ENCODE peak calls at places on chromosomes 13 and 19, in ten cellular contexts. One of them, this sample, is unnamed.

GRCh38 chr19:6108721-6109633 is 1.3 kb downstream of the RFX2 start:
- DNase-seq in Right ventricle myocardium inferior: peak; percentile 81
- DNase-seq in HTR-8/SVneo: no peak
- DNase-seq in fibroblast of the conjunctiva: no peak
- DNase-seq in nucleus accumbens: peak; percentile 29
- DNase-seq in activated naive CD4-positive, alpha-beta T cell: peak; percentile 24
- DNase-seq in NCI-H1105: peak; percentile 22
- DNase-seq in activated naive CD8-positive, alpha-beta T cell treated with anti-CD3 and anti-CD28 coated beads, Interleukin-2, amount 50 U/mL, for 16 hours: no peak
- DNase-seq in lung: peak; percentile 60
- DNase-seq in right cardiac atrium: peak; percentile 85
- DNase-seq in this sample: no peak

GRCh38 chr19:33290956-33291622 is 11.2 kb downstream of the CEBPA start:
- DNase-seq in Right ventricle myocardium inferior: no peak
- DNase-seq in HTR-8/SVneo: peak; percentile 41
- DNase-seq in fibroblast of the conjunctiva: no peak
- DNase-seq in nucleus accumbens: no peak
- DNase-seq in activated naive CD4-positive, alpha-beta T cell: no peak
- DNase-seq in NCI-H1105: no peak
- DNase-seq in activated naive CD8-positive, alpha-beta T cell treated with anti-CD3 and anti-CD28 coated beads, Interleukin-2, amount 50 U/mL, for 16 hours: no peak
- DNase-seq in lung: peak; percentile 75
- DNase-seq in right cardiac atrium: no peak
- DNase-seq in this sample: no peak

GRCh38 chr19:47691090-47691489 is 22.1 kb upstream of the EHD2 start:
- DNase-seq in Right ventricle myocardium inferior: no peak
- DNase-seq in HTR-8/SVneo: no peak
- DNase-seq in fibroblast of the conjunctiva: no peak
- DNase-seq in nucleus accumbens: no peak
- DNase-seq in activated naive CD4-positive, alpha-beta T cell: no peak
- DNase-seq in NCI-H1105: no peak
- DNase-seq in activated naive CD8-positive, alpha-beta T cell treated with anti-CD3 and anti-CD28 coated beads, Interleukin-2, amount 50 U/mL, for 16 hours: no peak
- DNase-seq in lung: no peak
- DNase-seq in right cardiac atrium: no peak
- DNase-seq in this sample: no peak

GRCh38 chr13:32214073-32214472 is 101.1 kb downstream of the ZAR1L start:
- DNase-seq in Right ventricle myocardium inferior: no peak
- DNase-seq in HTR-8/SVneo: no peak
- DNase-seq in fibroblast of the conjunctiva: no peak
- DNase-seq in nucleus accumbens: no peak
- DNase-seq in activated naive CD4-positive, alpha-beta T cell: no peak
- DNase-seq in NCI-H1105: no peak
- DNase-seq in activated naive CD8-positive, alpha-beta T cell treated with anti-CD3 and anti-CD28 coated beads, Interleukin-2, amount 50 U/mL, for 16 hours: no peak
- DNase-seq in lung: no peak
- DNase-seq in right cardiac atrium: no peak
- DNase-seq in this sample: no peak

GRCh38 chr19:57802269-57802668 is 12.4 kb downstream of the ZNF552 start:
- DNase-seq in Right ventricle myocardium inferior: no peak
- DNase-seq in HTR-8/SVneo: no peak
- DNase-seq in fibroblast of the conjunctiva: no peak
- DNase-seq in nucleus accumbens: no peak
- DNase-seq in activated naive CD4-positive, alpha-beta T cell: no peak
- DNase-seq in NCI-H1105: no peak
- DNase-seq in activated naive CD8-positive, alpha-beta T cell treated with anti-CD3 and anti-CD28 coated beads, Interleukin-2, amount 50 U/mL, for 16 hours: no peak
- DNase-seq in lung: no peak
- DNase-seq in right cardiac atrium: no peak
- DNase-seq in this sample: no peak

GRCh38 chr13:91212229-91212628 is 135.3 kb upstream of the MIR17HG start:
- DNase-seq in Right ventricle myocardium inferior: no peak
- DNase-seq in HTR-8/SVneo: no peak
- DNase-seq in fibroblast of the conjunctiva: no peak
- DNase-seq in nucleus accumbens: no peak
- DNase-seq in activated naive CD4-positive, alpha-beta T cell: no peak
- DNase-seq in NCI-H1105: no peak
- DNase-seq in activated naive CD8-positive, alpha-beta T cell treated with anti-CD3 and anti-CD28 coated beads, Interleukin-2, amount 50 U/mL, for 16 hours: no peak
- DNase-seq in lung: no peak
- DNase-seq in right cardiac atrium: no peak
- DNase-seq in this sample: no peak

GRCh38 chr13:71866173-71867091 is 572 bp downstream of the DACH1 start:
- DNase-seq in Right ventricle myocardium inferior: peak; percentile 69
- DNase-seq in HTR-8/SVneo: no peak
- DNase-seq in fibroblast of the conjunctiva: no peak
- DNase-seq in nucleus accumbens: no peak
- DNase-seq in activated naive CD4-positive, alpha-beta T cell: no peak
- DNase-seq in NCI-H1105: no peak
- DNase-seq in activated naive CD8-positive, alpha-beta T cell treated with anti-CD3 and anti-CD28 coated beads, Interleukin-2, amount 50 U/mL, for 16 hours: no peak
- DNase-seq in lung: no peak
- DNase-seq in right cardiac atrium: peak; percentile 74
- DNase-seq in this sample: no peak

GRCh38 chr13:99614465-99614885 is 113.2 kb downstream of the TM9SF2 start:
- DNase-seq in Right ventricle myocardium inferior: no peak
- DNase-seq in HTR-8/SVneo: peak; percentile 27
- DNase-seq in fibroblast of the conjunctiva: no peak
- DNase-seq in nucleus accumbens: no peak
- DNase-seq in activated naive CD4-positive, alpha-beta T cell: no peak
- DNase-seq in NCI-H1105: no peak
- DNase-seq in activated naive CD8-positive, alpha-beta T cell treated with anti-CD3 and anti-CD28 coated beads, Interleukin-2, amount 50 U/mL, for 16 hours: no peak
- DNase-seq in lung: no peak
- DNase-seq in right cardiac atrium: no peak
- DNase-seq in this sample: no peak

GRCh38 chr19:57719424-57719823 is 8.0 kb downstream of the ZNF671 start:
- DNase-seq in Right ventricle myocardium inferior: no peak
- DNase-seq in HTR-8/SVneo: no peak
- DNase-seq in fibroblast of the conjunctiva: no peak
- DNase-seq in nucleus accumbens: no peak
- DNase-seq in activated naive CD4-positive, alpha-beta T cell: no peak
- DNase-seq in NCI-H1105: no peak
- DNase-seq in activated naive CD8-positive, alpha-beta T cell treated with anti-CD3 and anti-CD28 coated beads, Interleukin-2, amount 50 U/mL, for 16 hours: no peak
- DNase-seq in lung: no peak
- DNase-seq in right cardiac atrium: no peak
- DNase-seq in this sample: no peak

GRCh38 chr19:29807178-29807577 is 4.6 kb upstream of the CCNE1 start:
- DNase-seq in Right ventricle myocardium inferior: peak; percentile 64
- DNase-seq in HTR-8/SVneo: no peak
- DNase-seq in fibroblast of the conjunctiva: no peak
- DNase-seq in nucleus accumbens: no peak
- DNase-seq in activated naive CD4-positive, alpha-beta T cell: no peak
- DNase-seq in NCI-H1105: no peak
- DNase-seq in activated naive CD8-positive, alpha-beta T cell treated with anti-CD3 and anti-CD28 coated beads, Interleukin-2, amount 50 U/mL, for 16 hours: no peak
- DNase-seq in lung: no peak
- DNase-seq in right cardiac atrium: no peak
- DNase-seq in this sample: no peak

GRCh38 chr13:48505597-48506091 is 27.2 kb downstream of the RCBTB2 start:
- DNase-seq in Right ventricle myocardium inferior: no peak
- DNase-seq in HTR-8/SVneo: no peak
- DNase-seq in fibroblast of the conjunctiva: no peak
- DNase-seq in nucleus accumbens: no peak
- DNase-seq in activated naive CD4-positive, alpha-beta T cell: no peak
- DNase-seq in NCI-H1105: no peak
- DNase-seq in activated naive CD8-positive, alpha-beta T cell treated with anti-CD3 and anti-CD28 coated beads, Interleukin-2, amount 50 U/mL, for 16 hours: no peak
- DNase-seq in lung: no peak
- DNase-seq in right cardiac atrium: no peak
- DNase-seq in this sample: peak; percentile 52

GRCh38 chr19:23547156-23547555 is 139.9 kb downstream of the ZNF675 start:
- DNase-seq in Right ventricle myocardium inferior: no peak
- DNase-seq in HTR-8/SVneo: no peak
- DNase-seq in fibroblast of the conjunctiva: no peak
- DNase-seq in nucleus accumbens: no peak
- DNase-seq in activated naive CD4-positive, alpha-beta T cell: no peak
- DNase-seq in NCI-H1105: no peak
- DNase-seq in activated naive CD8-positive, alpha-beta T cell treated with anti-CD3 and anti-CD28 coated beads, Interleukin-2, amount 50 U/mL, for 16 hours: no peak
- DNase-seq in lung: no peak
- DNase-seq in right cardiac atrium: no peak
- DNase-seq in this sample: no peak

GRCh38 chr19:15398501-15399233 is 19.1 kb upstream of the AKAP8 start:
- DNase-seq in Right ventricle myocardium inferior: no peak
- DNase-seq in HTR-8/SVneo: no peak
- DNase-seq in fibroblast of the conjunctiva: no peak
- DNase-seq in nucleus accumbens: no peak
- DNase-seq in activated naive CD4-positive, alpha-beta T cell: no peak
- DNase-seq in NCI-H1105: no peak
- DNase-seq in activated naive CD8-positive, alpha-beta T cell treated with anti-CD3 and anti-CD28 coated beads, Interleukin-2, amount 50 U/mL, for 16 hours: no peak
- DNase-seq in lung: no peak
- DNase-seq in right cardiac atrium: peak; percentile 68
- DNase-seq in this sample: no peak

GRCh38 chr19:1134431-1134830 is 30.6 kb downstream of the GPX4 start:
- DNase-seq in Right ventricle myocardium inferior: no peak
- DNase-seq in HTR-8/SVneo: no peak
- DNase-seq in fibroblast of the conjunctiva: no peak
- DNase-seq in nucleus accumbens: no peak
- DNase-seq in activated naive CD4-positive, alpha-beta T cell: no peak
- DNase-seq in NCI-H1105: no peak
- DNase-seq in activated naive CD8-positive, alpha-beta T cell treated with anti-CD3 and anti-CD28 coated beads, Interleukin-2, amount 50 U/mL, for 16 hours: no peak
- DNase-seq in lung: no peak
- DNase-seq in right cardiac atrium: no peak
- DNase-seq in this sample: no peak

GRCh38 chr19:52566588-52566987 is 3.5 kb upstream of the ZNF701 start:
- DNase-seq in Right ventricle myocardium inferior: no peak
- DNase-seq in HTR-8/SVneo: peak; percentile 7
- DNase-seq in fibroblast of the conjunctiva: no peak
- DNase-seq in nucleus accumbens: no peak
- DNase-seq in activated naive CD4-positive, alpha-beta T cell: no peak
- DNase-seq in NCI-H1105: no peak
- DNase-seq in activated naive CD8-positive, alpha-beta T cell treated with anti-CD3 and anti-CD28 coated beads, Interleukin-2, amount 50 U/mL, for 16 hours: no peak
- DNase-seq in lung: no peak
- DNase-seq in right cardiac atrium: no peak
- DNase-seq in this sample: no peak

GRCh38 chr13:25165664-25166063 is 6.4 kb downstream of the AMER2 start:
- DNase-seq in Right ventricle myocardium inferior: no peak
- DNase-seq in HTR-8/SVneo: no peak
- DNase-seq in fibroblast of the conjunctiva: no peak
- DNase-seq in nucleus accumbens: no peak
- DNase-seq in activated naive CD4-positive, alpha-beta T cell: no peak
- DNase-seq in NCI-H1105: no peak
- DNase-seq in activated naive CD8-positive, alpha-beta T cell treated with anti-CD3 and anti-CD28 coated beads, Interleukin-2, amount 50 U/mL, for 16 hours: no peak
- DNase-seq in lung: no peak
- DNase-seq in right cardiac atrium: no peak
- DNase-seq in this sample: no peak

GRCh38 chr19:17183858-17184271 is 31.3 kb upstream of the USE1 start:
- DNase-seq in Right ventricle myocardium inferior: no peak
- DNase-seq in HTR-8/SVneo: no peak
- DNase-seq in fibroblast of the conjunctiva: no peak
- DNase-seq in nucleus accumbens: no peak
- DNase-seq in activated naive CD4-positive, alpha-beta T cell: no peak
- DNase-seq in NCI-H1105: no peak
- DNase-seq in activated naive CD8-positive, alpha-beta T cell treated with anti-CD3 and anti-CD28 coated beads, Interleukin-2, amount 50 U/mL, for 16 hours: no peak
- DNase-seq in lung: no peak
- DNase-seq in right cardiac atrium: no peak
- DNase-seq in this sample: no peak

GRCh38 chr13:33236021-33236420 is 49.5 kb downstream of the STARD13 start:
- DNase-seq in Right ventricle myocardium inferior: no peak
- DNase-seq in HTR-8/SVneo: no peak
- DNase-seq in fibroblast of the conjunctiva: peak; percentile 64
- DNase-seq in nucleus accumbens: no peak
- DNase-seq in activated naive CD4-positive, alpha-beta T cell: no peak
- DNase-seq in NCI-H1105: no peak
- DNase-seq in activated naive CD8-positive, alpha-beta T cell treated with anti-CD3 and anti-CD28 coated beads, Interleukin-2, amount 50 U/mL, for 16 hours: no peak
- DNase-seq in lung: no peak
- DNase-seq in right cardiac atrium: no peak
- DNase-seq in this sample: no peak

GRCh38 chr19:46069841-46070341 is 29.1 kb upstream of the IGFL4 start:
- DNase-seq in Right ventricle myocardium inferior: no peak
- DNase-seq in HTR-8/SVneo: no peak
- DNase-seq in fibroblast of the conjunctiva: peak; percentile 66
- DNase-seq in nucleus accumbens: no peak
- DNase-seq in activated naive CD4-positive, alpha-beta T cell: no peak
- DNase-seq in NCI-H1105: peak; percentile 19
- DNase-seq in activated naive CD8-positive, alpha-beta T cell treated with anti-CD3 and anti-CD28 coated beads, Interleukin-2, amount 50 U/mL, for 16 hours: no peak
- DNase-seq in lung: no peak
- DNase-seq in right cardiac atrium: no peak
- DNase-seq in this sample: no peak

GRCh38 chr19:5489511-5489910 is 34.3 kb downstream of the ZNRF4 start:
- DNase-seq in Right ventricle myocardium inferior: no peak
- DNase-seq in HTR-8/SVneo: no peak
- DNase-seq in fibroblast of the conjunctiva: no peak
- DNase-seq in nucleus accumbens: no peak
- DNase-seq in activated naive CD4-positive, alpha-beta T cell: no peak
- DNase-seq in NCI-H1105: no peak
- DNase-seq in activated naive CD8-positive, alpha-beta T cell treated with anti-CD3 and anti-CD28 coated beads, Interleukin-2, amount 50 U/mL, for 16 hours: no peak
- DNase-seq in lung: no peak
- DNase-seq in right cardiac atrium: no peak
- DNase-seq in this sample: no peak

GRCh38 chr13:112791662-112792440 is 102.0 kb downstream of the ATP11A start:
- DNase-seq in Right ventricle myocardium inferior: no peak
- DNase-seq in HTR-8/SVneo: no peak
- DNase-seq in fibroblast of the conjunctiva: no peak
- DNase-seq in nucleus accumbens: no peak
- DNase-seq in activated naive CD4-positive, alpha-beta T cell: no peak
- DNase-seq in NCI-H1105: no peak
- DNase-seq in activated naive CD8-positive, alpha-beta T cell treated with anti-CD3 and anti-CD28 coated beads, Interleukin-2, amount 50 U/mL, for 16 hours: no peak
- DNase-seq in lung: peak; percentile 88
- DNase-seq in right cardiac atrium: no peak
- DNase-seq in this sample: no peak

GRCh38 chr13:51585696-51586095 is 1.4 kb downstream of the WDFY2 start:
- DNase-seq in Right ventricle myocardium inferior: no peak
- DNase-seq in HTR-8/SVneo: no peak
- DNase-seq in fibroblast of the conjunctiva: no peak
- DNase-seq in nucleus accumbens: no peak
- DNase-seq in activated naive CD4-positive, alpha-beta T cell: no peak
- DNase-seq in NCI-H1105: no peak
- DNase-seq in activated naive CD8-positive, alpha-beta T cell treated with anti-CD3 and anti-CD28 coated beads, Interleukin-2, amount 50 U/mL, for 16 hours: no peak
- DNase-seq in lung: no peak
- DNase-seq in right cardiac atrium: no peak
- DNase-seq in this sample: no peak

GRCh38 chr13:101941095-101941777 is 460.6 kb downstream of the FGF14 start:
- DNase-seq in Right ventricle myocardium inferior: no peak
- DNase-seq in HTR-8/SVneo: no peak
- DNase-seq in fibroblast of the conjunctiva: no peak
- DNase-seq in nucleus accumbens: no peak
- DNase-seq in activated naive CD4-positive, alpha-beta T cell: no peak
- DNase-seq in NCI-H1105: peak; percentile 15
- DNase-seq in activated naive CD8-positive, alpha-beta T cell treated with anti-CD3 and anti-CD28 coated beads, Interleukin-2, amount 50 U/mL, for 16 hours: no peak
- DNase-seq in lung: no peak
- DNase-seq in right cardiac atrium: no peak
- DNase-seq in this sample: no peak

GRCh38 chr13:93226065-93226622 is 463 bp upstream of the GPC6 start:
- DNase-seq in Right ventricle myocardium inferior: no peak
- DNase-seq in HTR-8/SVneo: no peak
- DNase-seq in fibroblast of the conjunctiva: no peak
- DNase-seq in nucleus accumbens: no peak
- DNase-seq in activated naive CD4-positive, alpha-beta T cell: no peak
- DNase-seq in NCI-H1105: no peak
- DNase-seq in activated naive CD8-positive, alpha-beta T cell treated with anti-CD3 and anti-CD28 coated beads, Interleukin-2, amount 50 U/mL, for 16 hours: no peak
- DNase-seq in lung: no peak
- DNase-seq in right cardiac atrium: no peak
- DNase-seq in this sample: no peak

GRCh38 chr19:50906217-50906616 is 5.0 kb downstream of the KLK4 start:
- DNase-seq in Right ventricle myocardium inferior: no peak
- DNase-seq in HTR-8/SVneo: no peak
- DNase-seq in fibroblast of the conjunctiva: no peak
- DNase-seq in nucleus accumbens: no peak
- DNase-seq in activated naive CD4-positive, alpha-beta T cell: no peak
- DNase-seq in NCI-H1105: peak; percentile 6
- DNase-seq in activated naive CD8-positive, alpha-beta T cell treated with anti-CD3 and anti-CD28 coated beads, Interleukin-2, amount 50 U/mL, for 16 hours: no peak
- DNase-seq in lung: no peak
- DNase-seq in right cardiac atrium: no peak
- DNase-seq in this sample: no peak

GRCh38 chr19:48988286-48988685 is 4.8 kb downstream of the GYS1 start:
- DNase-seq in Right ventricle myocardium inferior: no peak
- DNase-seq in HTR-8/SVneo: no peak
- DNase-seq in fibroblast of the conjunctiva: no peak
- DNase-seq in nucleus accumbens: no peak
- DNase-seq in activated naive CD4-positive, alpha-beta T cell: no peak
- DNase-seq in NCI-H1105: no peak
- DNase-seq in activated naive CD8-positive, alpha-beta T cell treated with anti-CD3 and anti-CD28 coated beads, Interleukin-2, amount 50 U/mL, for 16 hours: no peak
- DNase-seq in lung: no peak
- DNase-seq in right cardiac atrium: no peak
- DNase-seq in this sample: no peak

GRCh38 chr13:81409284-81409683 is 1068.4 kb upstream of the SPRY2 start:
- DNase-seq in Right ventricle myocardium inferior: no peak
- DNase-seq in HTR-8/SVneo: no peak
- DNase-seq in fibroblast of the conjunctiva: no peak
- DNase-seq in nucleus accumbens: no peak
- DNase-seq in activated naive CD4-positive, alpha-beta T cell: no peak
- DNase-seq in NCI-H1105: no peak
- DNase-seq in activated naive CD8-positive, alpha-beta T cell treated with anti-CD3 and anti-CD28 coated beads, Interleukin-2, amount 50 U/mL, for 16 hours: no peak
- DNase-seq in lung: no peak
- DNase-seq in right cardiac atrium: no peak
- DNase-seq in this sample: no peak

GRCh38 chr19:7230826-7231225 is 63.4 kb downstream of the INSR start:
- DNase-seq in Right ventricle myocardium inferior: peak; percentile 79
- DNase-seq in HTR-8/SVneo: no peak
- DNase-seq in fibroblast of the conjunctiva: no peak
- DNase-seq in nucleus accumbens: peak; percentile 4
- DNase-seq in activated naive CD4-positive, alpha-beta T cell: no peak
- DNase-seq in NCI-H1105: no peak
- DNase-seq in activated naive CD8-positive, alpha-beta T cell treated with anti-CD3 and anti-CD28 coated beads, Interleukin-2, amount 50 U/mL, for 16 hours: no peak
- DNase-seq in lung: no peak
- DNase-seq in right cardiac atrium: peak; percentile 90
- DNase-seq in this sample: no peak